ENCODE peak calls at places on chromosomes 13 and 19, in nine cellular contexts. One of them, this sample, is unnamed.

GRCh38 chr19:2478324-2478755 is 2.4 kb downstream of the GADD45B start:
- DNase-seq in non-pigmented ciliary epithelial cell: no peak
- DNase-seq in SIG-M5: peak; percentile 86
- DNase-seq in GM20000: no peak
- DNase-seq in stimulated activated CD8-positive, alpha-beta memory T cell treated with anti-CD3 and anti-CD28 coated beads, Interleukin-4, amount 100 ng/mL, for 24 hours: no peak
- DNase-seq in NCI-H446 treated with DMSO at 0.1 percent for 48 hours: peak; percentile 23
- DNase-seq in AG04450: no peak
- DNase-seq in stromal cell of bone marrow: peak; percentile 64
- DNase-seq in NCI-H748 treated with DMSO at 0.1 percent for 48 hours: peak; percentile 18
- DNase-seq in this sample: no peak

GRCh38 chr19:1624458-1624857 is 19.2 kb upstream of the UQCR11 start:
- DNase-seq in non-pigmented ciliary epithelial cell: peak; percentile 9
- DNase-seq in SIG-M5: no peak
- DNase-seq in GM20000: peak; percentile 88
- DNase-seq in stimulated activated CD8-positive, alpha-beta memory T cell treated with anti-CD3 and anti-CD28 coated beads, Interleukin-4, amount 100 ng/mL, for 24 hours: peak; percentile 49
- DNase-seq in NCI-H446 treated with DMSO at 0.1 percent for 48 hours: no peak
- DNase-seq in AG04450: no peak
- DNase-seq in stromal cell of bone marrow: peak; percentile 19
- DNase-seq in NCI-H748 treated with DMSO at 0.1 percent for 48 hours: no peak
- DNase-seq in this sample: peak; percentile 95

GRCh38 chr13:28338202-28338601 is 156.7 kb downstream of the FLT1 start:
- DNase-seq in non-pigmented ciliary epithelial cell: no peak
- DNase-seq in SIG-M5: no peak
- DNase-seq in GM20000: no peak
- DNase-seq in stimulated activated CD8-positive, alpha-beta memory T cell treated with anti-CD3 and anti-CD28 coated beads, Interleukin-4, amount 100 ng/mL, for 24 hours: no peak
- DNase-seq in NCI-H446 treated with DMSO at 0.1 percent for 48 hours: no peak
- DNase-seq in AG04450: no peak
- DNase-seq in stromal cell of bone marrow: no peak
- DNase-seq in NCI-H748 treated with DMSO at 0.1 percent for 48 hours: no peak
- DNase-seq in this sample: no peak

GRCh38 chr13:113315992-113316391 is 19.0 kb downstream of the LAMP1 start:
- DNase-seq in non-pigmented ciliary epithelial cell: no peak
- DNase-seq in SIG-M5: no peak
- DNase-seq in GM20000: no peak
- DNase-seq in stimulated activated CD8-positive, alpha-beta memory T cell treated with anti-CD3 and anti-CD28 coated beads, Interleukin-4, amount 100 ng/mL, for 24 hours: no peak
- DNase-seq in NCI-H446 treated with DMSO at 0.1 percent for 48 hours: no peak
- DNase-seq in AG04450: no peak
- DNase-seq in stromal cell of bone marrow: no peak
- DNase-seq in NCI-H748 treated with DMSO at 0.1 percent for 48 hours: no peak
- DNase-seq in this sample: no peak

GRCh38 chr13:102326381-102327118 is 75.3 kb downstream of the FGF14 start:
- DNase-seq in non-pigmented ciliary epithelial cell: no peak
- DNase-seq in SIG-M5: no peak
- DNase-seq in GM20000: no peak
- DNase-seq in stimulated activated CD8-positive, alpha-beta memory T cell treated with anti-CD3 and anti-CD28 coated beads, Interleukin-4, amount 100 ng/mL, for 24 hours: no peak
- DNase-seq in NCI-H446 treated with DMSO at 0.1 percent for 48 hours: no peak
- DNase-seq in AG04450: no peak
- DNase-seq in stromal cell of bone marrow: no peak
- DNase-seq in NCI-H748 treated with DMSO at 0.1 percent for 48 hours: no peak
- DNase-seq in this sample: no peak

GRCh38 chr19:7927605-7928333 is 1.8 kb upstream of the CTXN1 start:
- DNase-seq in non-pigmented ciliary epithelial cell: no peak
- DNase-seq in SIG-M5: no peak
- DNase-seq in GM20000: no peak
- DNase-seq in stimulated activated CD8-positive, alpha-beta memory T cell treated with anti-CD3 and anti-CD28 coated beads, Interleukin-4, amount 100 ng/mL, for 24 hours: no peak
- DNase-seq in NCI-H446 treated with DMSO at 0.1 percent for 48 hours: no peak
- DNase-seq in AG04450: no peak
- DNase-seq in stromal cell of bone marrow: no peak
- DNase-seq in NCI-H748 treated with DMSO at 0.1 percent for 48 hours: no peak
- DNase-seq in this sample: no peak

GRCh38 chr13:113472355-113473025 is 18.0 kb downstream of the DCUN1D2 start:
- DNase-seq in non-pigmented ciliary epithelial cell: no peak
- DNase-seq in SIG-M5: no peak
- DNase-seq in GM20000: no peak
- DNase-seq in stimulated activated CD8-positive, alpha-beta memory T cell treated with anti-CD3 and anti-CD28 coated beads, Interleukin-4, amount 100 ng/mL, for 24 hours: no peak
- DNase-seq in NCI-H446 treated with DMSO at 0.1 percent for 48 hours: no peak
- DNase-seq in AG04450: no peak
- DNase-seq in stromal cell of bone marrow: no peak
- DNase-seq in NCI-H748 treated with DMSO at 0.1 percent for 48 hours: no peak
- DNase-seq in this sample: no peak

GRCh38 chr19:1455336-1456120 is 5.6 kb downstream of the APC2 start:
- DNase-seq in non-pigmented ciliary epithelial cell: no peak
- DNase-seq in SIG-M5: no peak
- DNase-seq in GM20000: peak; percentile 86
- DNase-seq in stimulated activated CD8-positive, alpha-beta memory T cell treated with anti-CD3 and anti-CD28 coated beads, Interleukin-4, amount 100 ng/mL, for 24 hours: no peak
- DNase-seq in NCI-H446 treated with DMSO at 0.1 percent for 48 hours: peak; percentile 21
- DNase-seq in AG04450: no peak
- DNase-seq in stromal cell of bone marrow: no peak
- DNase-seq in NCI-H748 treated with DMSO at 0.1 percent for 48 hours: no peak
- DNase-seq in this sample: peak; percentile 77

GRCh38 chr13:35984776-35985453 is 146.3 kb downstream of the DCLK1 start:
- DNase-seq in non-pigmented ciliary epithelial cell: no peak
- DNase-seq in SIG-M5: no peak
- DNase-seq in GM20000: no peak
- DNase-seq in stimulated activated CD8-positive, alpha-beta memory T cell treated with anti-CD3 and anti-CD28 coated beads, Interleukin-4, amount 100 ng/mL, for 24 hours: no peak
- DNase-seq in NCI-H446 treated with DMSO at 0.1 percent for 48 hours: no peak
- DNase-seq in AG04450: no peak
- DNase-seq in stromal cell of bone marrow: no peak
- DNase-seq in NCI-H748 treated with DMSO at 0.1 percent for 48 hours: peak; percentile 99
- DNase-seq in this sample: peak; percentile 61

GRCh38 chr13:113833111-113833830 is 30.6 kb downstream of the GAS6 start:
- DNase-seq in non-pigmented ciliary epithelial cell: no peak
- DNase-seq in SIG-M5: no peak
- DNase-seq in GM20000: no peak
- DNase-seq in stimulated activated CD8-positive, alpha-beta memory T cell treated with anti-CD3 and anti-CD28 coated beads, Interleukin-4, amount 100 ng/mL, for 24 hours: no peak
- DNase-seq in NCI-H446 treated with DMSO at 0.1 percent for 48 hours: no peak
- DNase-seq in AG04450: no peak
- DNase-seq in stromal cell of bone marrow: no peak
- DNase-seq in NCI-H748 treated with DMSO at 0.1 percent for 48 hours: no peak
- DNase-seq in this sample: no peak

GRCh38 chr13:78325585-78325984 is 277.8 kb downstream of the POU4F1 start:
- DNase-seq in non-pigmented ciliary epithelial cell: no peak
- DNase-seq in SIG-M5: no peak
- DNase-seq in GM20000: no peak
- DNase-seq in stimulated activated CD8-positive, alpha-beta memory T cell treated with anti-CD3 and anti-CD28 coated beads, Interleukin-4, amount 100 ng/mL, for 24 hours: no peak
- DNase-seq in NCI-H446 treated with DMSO at 0.1 percent for 48 hours: no peak
- DNase-seq in AG04450: no peak
- DNase-seq in stromal cell of bone marrow: no peak
- DNase-seq in NCI-H748 treated with DMSO at 0.1 percent for 48 hours: no peak
- DNase-seq in this sample: no peak

GRCh38 chr13:82693607-82694006 is 1188.7 kb downstream of the SLITRK1 start:
- DNase-seq in non-pigmented ciliary epithelial cell: no peak
- DNase-seq in SIG-M5: no peak
- DNase-seq in GM20000: no peak
- DNase-seq in stimulated activated CD8-positive, alpha-beta memory T cell treated with anti-CD3 and anti-CD28 coated beads, Interleukin-4, amount 100 ng/mL, for 24 hours: no peak
- DNase-seq in NCI-H446 treated with DMSO at 0.1 percent for 48 hours: no peak
- DNase-seq in AG04450: no peak
- DNase-seq in stromal cell of bone marrow: no peak
- DNase-seq in NCI-H748 treated with DMSO at 0.1 percent for 48 hours: no peak
- DNase-seq in this sample: no peak

GRCh38 chr13:71979616-71980015 is 112.6 kb upstream of the DACH1 start:
- DNase-seq in non-pigmented ciliary epithelial cell: no peak
- DNase-seq in SIG-M5: no peak
- DNase-seq in GM20000: no peak
- DNase-seq in stimulated activated CD8-positive, alpha-beta memory T cell treated with anti-CD3 and anti-CD28 coated beads, Interleukin-4, amount 100 ng/mL, for 24 hours: no peak
- DNase-seq in NCI-H446 treated with DMSO at 0.1 percent for 48 hours: no peak
- DNase-seq in AG04450: no peak
- DNase-seq in stromal cell of bone marrow: no peak
- DNase-seq in NCI-H748 treated with DMSO at 0.1 percent for 48 hours: peak; percentile 69
- DNase-seq in this sample: no peak

GRCh38 chr13:43245374-43245964 is 222.1 kb downstream of the DNAJC15 start:
- DNase-seq in non-pigmented ciliary epithelial cell: peak; percentile 72
- DNase-seq in SIG-M5: no peak
- DNase-seq in GM20000: no peak
- DNase-seq in stimulated activated CD8-positive, alpha-beta memory T cell treated with anti-CD3 and anti-CD28 coated beads, Interleukin-4, amount 100 ng/mL, for 24 hours: no peak
- DNase-seq in NCI-H446 treated with DMSO at 0.1 percent for 48 hours: no peak
- DNase-seq in AG04450: peak; percentile 58
- DNase-seq in stromal cell of bone marrow: peak; percentile 62
- DNase-seq in NCI-H748 treated with DMSO at 0.1 percent for 48 hours: no peak
- DNase-seq in this sample: no peak

GRCh38 chr19:18029617-18030338 is 21.8 kb downstream of the ARRDC2 start:
- DNase-seq in non-pigmented ciliary epithelial cell: no peak
- DNase-seq in SIG-M5: no peak
- DNase-seq in GM20000: no peak
- DNase-seq in stimulated activated CD8-positive, alpha-beta memory T cell treated with anti-CD3 and anti-CD28 coated beads, Interleukin-4, amount 100 ng/mL, for 24 hours: no peak
- DNase-seq in NCI-H446 treated with DMSO at 0.1 percent for 48 hours: peak; percentile 96
- DNase-seq in AG04450: no peak
- DNase-seq in stromal cell of bone marrow: no peak
- DNase-seq in NCI-H748 treated with DMSO at 0.1 percent for 48 hours: peak; percentile 1
- DNase-seq in this sample: no peak

GRCh38 chr19:50465986-50466771 is 10.1 kb upstream of the EMC10 start:
- DNase-seq in non-pigmented ciliary epithelial cell: no peak
- DNase-seq in SIG-M5: no peak
- DNase-seq in GM20000: no peak
- DNase-seq in stimulated activated CD8-positive, alpha-beta memory T cell treated with anti-CD3 and anti-CD28 coated beads, Interleukin-4, amount 100 ng/mL, for 24 hours: no peak
- DNase-seq in NCI-H446 treated with DMSO at 0.1 percent for 48 hours: no peak
- DNase-seq in AG04450: no peak
- DNase-seq in stromal cell of bone marrow: no peak
- DNase-seq in NCI-H748 treated with DMSO at 0.1 percent for 48 hours: peak; percentile 76
- DNase-seq in this sample: no peak

GRCh38 chr19:29636553-29637325 is 28.5 kb upstream of the PLEKHF1 start:
- DNase-seq in non-pigmented ciliary epithelial cell: no peak
- DNase-seq in SIG-M5: no peak
- DNase-seq in GM20000: no peak
- DNase-seq in stimulated activated CD8-positive, alpha-beta memory T cell treated with anti-CD3 and anti-CD28 coated beads, Interleukin-4, amount 100 ng/mL, for 24 hours: no peak
- DNase-seq in NCI-H446 treated with DMSO at 0.1 percent for 48 hours: no peak
- DNase-seq in AG04450: no peak
- DNase-seq in stromal cell of bone marrow: no peak
- DNase-seq in NCI-H748 treated with DMSO at 0.1 percent for 48 hours: no peak
- DNase-seq in this sample: no peak

GRCh38 chr19:1407662-1408299 is 395 bp downstream of the DAZAP1 start:
- DNase-seq in non-pigmented ciliary epithelial cell: no peak
- DNase-seq in SIG-M5: no peak
- DNase-seq in GM20000: peak; percentile 83
- DNase-seq in stimulated activated CD8-positive, alpha-beta memory T cell treated with anti-CD3 and anti-CD28 coated beads, Interleukin-4, amount 100 ng/mL, for 24 hours: peak; percentile 29
- DNase-seq in NCI-H446 treated with DMSO at 0.1 percent for 48 hours: no peak
- DNase-seq in AG04450: no peak
- DNase-seq in stromal cell of bone marrow: no peak
- DNase-seq in NCI-H748 treated with DMSO at 0.1 percent for 48 hours: no peak
- DNase-seq in this sample: no peak

GRCh38 chr19:9941646-9942045 is 5.3 kb upstream of the OLFM2 start:
- DNase-seq in non-pigmented ciliary epithelial cell: no peak
- DNase-seq in SIG-M5: no peak
- DNase-seq in GM20000: no peak
- DNase-seq in stimulated activated CD8-positive, alpha-beta memory T cell treated with anti-CD3 and anti-CD28 coated beads, Interleukin-4, amount 100 ng/mL, for 24 hours: no peak
- DNase-seq in NCI-H446 treated with DMSO at 0.1 percent for 48 hours: no peak
- DNase-seq in AG04450: no peak
- DNase-seq in stromal cell of bone marrow: no peak
- DNase-seq in NCI-H748 treated with DMSO at 0.1 percent for 48 hours: no peak
- DNase-seq in this sample: no peak

GRCh38 chr19:33883869-33884519 is 87.3 kb downstream of the KCTD15 start:
- DNase-seq in non-pigmented ciliary epithelial cell: no peak
- DNase-seq in SIG-M5: no peak
- DNase-seq in GM20000: no peak
- DNase-seq in stimulated activated CD8-positive, alpha-beta memory T cell treated with anti-CD3 and anti-CD28 coated beads, Interleukin-4, amount 100 ng/mL, for 24 hours: no peak
- DNase-seq in NCI-H446 treated with DMSO at 0.1 percent for 48 hours: no peak
- DNase-seq in AG04450: no peak
- DNase-seq in stromal cell of bone marrow: no peak
- DNase-seq in NCI-H748 treated with DMSO at 0.1 percent for 48 hours: peak; percentile 55
- DNase-seq in this sample: no peak

GRCh38 chr19:20162821-20163220 is 4.2 kb upstream of the ZNF486 start:
- DNase-seq in non-pigmented ciliary epithelial cell: no peak
- DNase-seq in SIG-M5: no peak
- DNase-seq in GM20000: no peak
- DNase-seq in stimulated activated CD8-positive, alpha-beta memory T cell treated with anti-CD3 and anti-CD28 coated beads, Interleukin-4, amount 100 ng/mL, for 24 hours: no peak
- DNase-seq in NCI-H446 treated with DMSO at 0.1 percent for 48 hours: no peak
- DNase-seq in AG04450: no peak
- DNase-seq in stromal cell of bone marrow: no peak
- DNase-seq in NCI-H748 treated with DMSO at 0.1 percent for 48 hours: no peak
- DNase-seq in this sample: no peak

GRCh38 chr19:33690461-33691427 is 69.0 kb downstream of the CHST8 start:
- DNase-seq in non-pigmented ciliary epithelial cell: no peak
- DNase-seq in SIG-M5: no peak
- DNase-seq in GM20000: no peak
- DNase-seq in stimulated activated CD8-positive, alpha-beta memory T cell treated with anti-CD3 and anti-CD28 coated beads, Interleukin-4, amount 100 ng/mL, for 24 hours: no peak
- DNase-seq in NCI-H446 treated with DMSO at 0.1 percent for 48 hours: no peak
- DNase-seq in AG04450: no peak
- DNase-seq in stromal cell of bone marrow: no peak
- DNase-seq in NCI-H748 treated with DMSO at 0.1 percent for 48 hours: no peak
- DNase-seq in this sample: no peak

GRCh38 chr13:113092776-113093579 is 12.6 kb upstream of the F7 start:
- DNase-seq in non-pigmented ciliary epithelial cell: no peak
- DNase-seq in SIG-M5: no peak
- DNase-seq in GM20000: no peak
- DNase-seq in stimulated activated CD8-positive, alpha-beta memory T cell treated with anti-CD3 and anti-CD28 coated beads, Interleukin-4, amount 100 ng/mL, for 24 hours: no peak
- DNase-seq in NCI-H446 treated with DMSO at 0.1 percent for 48 hours: no peak
- DNase-seq in AG04450: no peak
- DNase-seq in stromal cell of bone marrow: no peak
- DNase-seq in NCI-H748 treated with DMSO at 0.1 percent for 48 hours: no peak
- DNase-seq in this sample: no peak

GRCh38 chr19:13118424-13119193 is 545 bp downstream of the NACC1 start:
- DNase-seq in non-pigmented ciliary epithelial cell: no peak
- DNase-seq in SIG-M5: no peak
- DNase-seq in GM20000: peak; percentile 80
- DNase-seq in stimulated activated CD8-positive, alpha-beta memory T cell treated with anti-CD3 and anti-CD28 coated beads, Interleukin-4, amount 100 ng/mL, for 24 hours: no peak
- DNase-seq in NCI-H446 treated with DMSO at 0.1 percent for 48 hours: no peak
- DNase-seq in AG04450: no peak
- DNase-seq in stromal cell of bone marrow: no peak
- DNase-seq in NCI-H748 treated with DMSO at 0.1 percent for 48 hours: peak; percentile 14
- DNase-seq in this sample: no peak

GRCh38 chr13:76860706-76861105 is 25.5 kb downstream of the KCTD12 start:
- DNase-seq in non-pigmented ciliary epithelial cell: no peak
- DNase-seq in SIG-M5: no peak
- DNase-seq in GM20000: no peak
- DNase-seq in stimulated activated CD8-positive, alpha-beta memory T cell treated with anti-CD3 and anti-CD28 coated beads, Interleukin-4, amount 100 ng/mL, for 24 hours: no peak
- DNase-seq in NCI-H446 treated with DMSO at 0.1 percent for 48 hours: no peak
- DNase-seq in AG04450: no peak
- DNase-seq in stromal cell of bone marrow: no peak
- DNase-seq in NCI-H748 treated with DMSO at 0.1 percent for 48 hours: no peak
- DNase-seq in this sample: no peak

GRCh38 chr19:16325161-16325527 is 518 bp downstream of the KLF2 start:
- DNase-seq in non-pigmented ciliary epithelial cell: no peak
- DNase-seq in SIG-M5: no peak
- DNase-seq in GM20000: peak; percentile 65
- DNase-seq in stimulated activated CD8-positive, alpha-beta memory T cell treated with anti-CD3 and anti-CD28 coated beads, Interleukin-4, amount 100 ng/mL, for 24 hours: no peak
- DNase-seq in NCI-H446 treated with DMSO at 0.1 percent for 48 hours: no peak
- DNase-seq in AG04450: no peak
- DNase-seq in stromal cell of bone marrow: no peak
- DNase-seq in NCI-H748 treated with DMSO at 0.1 percent for 48 hours: no peak
- DNase-seq in this sample: no peak

GRCh38 chr13:113650731-113651148 is 7.3 kb downstream of the ATP4B start:
- DNase-seq in non-pigmented ciliary epithelial cell: no peak
- DNase-seq in SIG-M5: no peak
- DNase-seq in GM20000: no peak
- DNase-seq in stimulated activated CD8-positive, alpha-beta memory T cell treated with anti-CD3 and anti-CD28 coated beads, Interleukin-4, amount 100 ng/mL, for 24 hours: no peak
- DNase-seq in NCI-H446 treated with DMSO at 0.1 percent for 48 hours: no peak
- DNase-seq in AG04450: no peak
- DNase-seq in stromal cell of bone marrow: no peak
- DNase-seq in NCI-H748 treated with DMSO at 0.1 percent for 48 hours: no peak
- DNase-seq in this sample: no peak

GRCh38 chr13:27644302-27644701 is 22.6 kb downstream of the POLR1D start:
- DNase-seq in non-pigmented ciliary epithelial cell: no peak
- DNase-seq in SIG-M5: no peak
- DNase-seq in GM20000: no peak
- DNase-seq in stimulated activated CD8-positive, alpha-beta memory T cell treated with anti-CD3 and anti-CD28 coated beads, Interleukin-4, amount 100 ng/mL, for 24 hours: no peak
- DNase-seq in NCI-H446 treated with DMSO at 0.1 percent for 48 hours: peak; percentile 82
- DNase-seq in AG04450: peak; percentile 79
- DNase-seq in stromal cell of bone marrow: peak; percentile 77
- DNase-seq in NCI-H748 treated with DMSO at 0.1 percent for 48 hours: no peak
- DNase-seq in this sample: no peak

GRCh38 chr13:75489502-75490263 is 7.7 kb upstream of the TBC1D4 start:
- DNase-seq in non-pigmented ciliary epithelial cell: no peak
- DNase-seq in SIG-M5: no peak
- DNase-seq in GM20000: peak; percentile 39
- DNase-seq in stimulated activated CD8-positive, alpha-beta memory T cell treated with anti-CD3 and anti-CD28 coated beads, Interleukin-4, amount 100 ng/mL, for 24 hours: no peak
- DNase-seq in NCI-H446 treated with DMSO at 0.1 percent for 48 hours: no peak
- DNase-seq in AG04450: peak; percentile 15
- DNase-seq in stromal cell of bone marrow: no peak
- DNase-seq in NCI-H748 treated with DMSO at 0.1 percent for 48 hours: no peak
- DNase-seq in this sample: no peak

GRCh38 chr13:22235950-22236290 is 565.0 kb downstream of the FGF9 start:
- DNase-seq in non-pigmented ciliary epithelial cell: no peak
- DNase-seq in SIG-M5: no peak
- DNase-seq in GM20000: no peak
- DNase-seq in stimulated activated CD8-positive, alpha-beta memory T cell treated with anti-CD3 and anti-CD28 coated beads, Interleukin-4, amount 100 ng/mL, for 24 hours: no peak
- DNase-seq in NCI-H446 treated with DMSO at 0.1 percent for 48 hours: no peak
- DNase-seq in AG04450: no peak
- DNase-seq in stromal cell of bone marrow: no peak
- DNase-seq in NCI-H748 treated with DMSO at 0.1 percent for 48 hours: no peak
- DNase-seq in this sample: no peak

GRCh38 chr13:95002968-95003813 is 290.8 kb upstream of the SOX21 start:
- DNase-seq in non-pigmented ciliary epithelial cell: no peak
- DNase-seq in SIG-M5: no peak
- DNase-seq in GM20000: no peak
- DNase-seq in stimulated activated CD8-positive, alpha-beta memory T cell treated with anti-CD3 and anti-CD28 coated beads, Interleukin-4, amount 100 ng/mL, for 24 hours: no peak
- DNase-seq in NCI-H446 treated with DMSO at 0.1 percent for 48 hours: no peak
- DNase-seq in AG04450: no peak
- DNase-seq in stromal cell of bone marrow: no peak
- DNase-seq in NCI-H748 treated with DMSO at 0.1 percent for 48 hours: peak; percentile 97
- DNase-seq in this sample: no peak

This sample was measured in D721Med.